ENCODE peak calls at places on chromosomes 11 and 22, in seven cellular contexts. One of them, this sample, is unnamed.

GRCh38 chr11:61652135-61652534 is 28.1 kb upstream of the DAGLA start:
- DNase-seq in amniotic epithelial cell: no peak
- DNase-seq in fibroblast of the conjunctiva: no peak
- DNase-seq in Panc1: no peak
- DNase-seq in GM03348: no peak
- DNase-seq in stimulated activated CD4-positive, alpha-beta T cell treated with anti-CD3 and anti-CD28 coated beads, TNF-alpha, amount 100 ng/mL, for 48 hours: no peak
- DNase-seq in HEK293T: no peak
- DNase-seq in this sample: no peak

GRCh38 chr11:61695917-61696316 is 15.7 kb downstream of the DAGLA start:
- DNase-seq in amniotic epithelial cell: peak
- DNase-seq in fibroblast of the conjunctiva: no peak
- DNase-seq in Panc1: no peak
- DNase-seq in GM03348: peak
- DNase-seq in stimulated activated CD4-positive, alpha-beta T cell treated with anti-CD3 and anti-CD28 coated beads, TNF-alpha, amount 100 ng/mL, for 48 hours: peak
- DNase-seq in HEK293T: no peak
- DNase-seq in this sample: no peak

GRCh38 chr11:59417023-59417422 is 9.2 kb downstream of the OR5A2 start:
- DNase-seq in HEK293T: no peak
- DNase-seq in stimulated activated CD4-positive, alpha-beta T cell treated with anti-CD3 and anti-CD28 coated beads, TNF-alpha, amount 100 ng/mL, for 48 hours: no peak
- DNase-seq in fibroblast of the conjunctiva: no peak
- DNase-seq in Panc1: no peak
- DNase-seq in GM03348: no peak
- DNase-seq in amniotic epithelial cell: no peak
- DNase-seq in this sample: peak

GRCh38 chr22:34841911-34842310 is 224.0 kb upstream of the ISX start:
- DNase-seq in stimulated activated CD4-positive, alpha-beta T cell treated with anti-CD3 and anti-CD28 coated beads, TNF-alpha, amount 100 ng/mL, for 48 hours: no peak
- DNase-seq in fibroblast of the conjunctiva: no peak
- DNase-seq in HEK293T: no peak
- DNase-seq in GM03348: no peak
- DNase-seq in amniotic epithelial cell: no peak
- DNase-seq in Panc1: no peak
- DNase-seq in this sample: no peak

GRCh38 chr22:44524806-44525205 is 26.8 kb upstream of the RTL6 start:
- DNase-seq in GM03348: no peak
- DNase-seq in fibroblast of the conjunctiva: no peak
- DNase-seq in stimulated activated CD4-positive, alpha-beta T cell treated with anti-CD3 and anti-CD28 coated beads, TNF-alpha, amount 100 ng/mL, for 48 hours: no peak
- DNase-seq in Panc1: no peak
- DNase-seq in HEK293T: no peak
- DNase-seq in amniotic epithelial cell: peak
- DNase-seq in this sample: no peak

GRCh38 chr11:73784080-73784634 is 3.5 kb upstream of the MRPL48 start:
- DNase-seq in fibroblast of the conjunctiva: no peak
- DNase-seq in stimulated activated CD4-positive, alpha-beta T cell treated with anti-CD3 and anti-CD28 coated beads, TNF-alpha, amount 100 ng/mL, for 48 hours: no peak
- DNase-seq in Panc1: peak
- DNase-seq in amniotic epithelial cell: no peak
- DNase-seq in GM03348: no peak
- DNase-seq in HEK293T: no peak
- DNase-seq in this sample: no peak

GRCh38 chr22:17774206-17774927 is at the start of gene BID:
- DNase-seq in stimulated activated CD4-positive, alpha-beta T cell treated with anti-CD3 and anti-CD28 coated beads, TNF-alpha, amount 100 ng/mL, for 48 hours: no peak
- DNase-seq in fibroblast of the conjunctiva: no peak
- DNase-seq in Panc1: no peak
- DNase-seq in amniotic epithelial cell: no peak
- DNase-seq in GM03348: peak
- DNase-seq in HEK293T: peak
- DNase-seq in this sample: peak

GRCh38 chr11:65307298-65308229 is 7.1 kb upstream of the CDC42EP2 start:
- DNase-seq in fibroblast of the conjunctiva: no peak
- DNase-seq in amniotic epithelial cell: no peak
- DNase-seq in stimulated activated CD4-positive, alpha-beta T cell treated with anti-CD3 and anti-CD28 coated beads, TNF-alpha, amount 100 ng/mL, for 48 hours: no peak
- DNase-seq in HEK293T: no peak
- DNase-seq in GM03348: no peak
- DNase-seq in Panc1: no peak
- DNase-seq in this sample: no peak

GRCh38 chr11:64222651-64223000 is 3.4 kb downstream of the TRPT1 start:
- DNase-seq in amniotic epithelial cell: no peak
- DNase-seq in HEK293T: no peak
- DNase-seq in stimulated activated CD4-positive, alpha-beta T cell treated with anti-CD3 and anti-CD28 coated beads, TNF-alpha, amount 100 ng/mL, for 48 hours: no peak
- DNase-seq in GM03348: no peak
- DNase-seq in Panc1: no peak
- DNase-seq in fibroblast of the conjunctiva: no peak
- DNase-seq in this sample: no peak

GRCh38 chr22:23038902-23039301 is 31.4 kb upstream of the GNAZ start:
- DNase-seq in GM03348: no peak
- DNase-seq in fibroblast of the conjunctiva: no peak
- DNase-seq in Panc1: no peak
- DNase-seq in stimulated activated CD4-positive, alpha-beta T cell treated with anti-CD3 and anti-CD28 coated beads, TNF-alpha, amount 100 ng/mL, for 48 hours: no peak
- DNase-seq in amniotic epithelial cell: no peak
- DNase-seq in HEK293T: no peak
- DNase-seq in this sample: no peak

GRCh38 chr22:47674600-47674999 is 912.1 kb downstream of the TBC1D22A start:
- DNase-seq in fibroblast of the conjunctiva: no peak
- DNase-seq in GM03348: no peak
- DNase-seq in HEK293T: no peak
- DNase-seq in Panc1: no peak
- DNase-seq in amniotic epithelial cell: no peak
- DNase-seq in stimulated activated CD4-positive, alpha-beta T cell treated with anti-CD3 and anti-CD28 coated beads, TNF-alpha, amount 100 ng/mL, for 48 hours: no peak
- DNase-seq in this sample: no peak

GRCh38 chr22:38273135-38273761 is 438 bp upstream of the TMEM184B start:
- DNase-seq in GM03348: peak
- DNase-seq in HEK293T: no peak
- DNase-seq in stimulated activated CD4-positive, alpha-beta T cell treated with anti-CD3 and anti-CD28 coated beads, TNF-alpha, amount 100 ng/mL, for 48 hours: no peak
- DNase-seq in Panc1: no peak
- DNase-seq in fibroblast of the conjunctiva: no peak
- DNase-seq in amniotic epithelial cell: no peak
- DNase-seq in this sample: no peak

GRCh38 chr22:19632671-19633148 is 81.6 kb upstream of the SEPTIN5 start:
- DNase-seq in stimulated activated CD4-positive, alpha-beta T cell treated with anti-CD3 and anti-CD28 coated beads, TNF-alpha, amount 100 ng/mL, for 48 hours: no peak
- DNase-seq in GM03348: no peak
- DNase-seq in fibroblast of the conjunctiva: no peak
- DNase-seq in Panc1: no peak
- DNase-seq in HEK293T: no peak
- DNase-seq in amniotic epithelial cell: no peak
- DNase-seq in this sample: no peak

GRCh38 chr22:37708580-37709444 is 12.0 kb downstream of the TRIOBP start:
- DNase-seq in HEK293T: no peak
- DNase-seq in fibroblast of the conjunctiva: no peak
- DNase-seq in amniotic epithelial cell: no peak
- DNase-seq in stimulated activated CD4-positive, alpha-beta T cell treated with anti-CD3 and anti-CD28 coated beads, TNF-alpha, amount 100 ng/mL, for 48 hours: no peak
- DNase-seq in GM03348: no peak
- DNase-seq in Panc1: no peak
- DNase-seq in this sample: no peak

GRCh38 chr22:22865311-22866072 is 22.1 kb upstream of the IGLL5 start:
- DNase-seq in stimulated activated CD4-positive, alpha-beta T cell treated with anti-CD3 and anti-CD28 coated beads, TNF-alpha, amount 100 ng/mL, for 48 hours: no peak
- DNase-seq in amniotic epithelial cell: no peak
- DNase-seq in HEK293T: no peak
- DNase-seq in Panc1: no peak
- DNase-seq in fibroblast of the conjunctiva: no peak
- DNase-seq in GM03348: no peak
- DNase-seq in this sample: no peak

GRCh38 chr22:31829505-31829904 is 75.7 kb downstream of the DEPDC5 start:
- DNase-seq in fibroblast of the conjunctiva: peak
- DNase-seq in GM03348: peak
- DNase-seq in stimulated activated CD4-positive, alpha-beta T cell treated with anti-CD3 and anti-CD28 coated beads, TNF-alpha, amount 100 ng/mL, for 48 hours: peak
- DNase-seq in amniotic epithelial cell: peak
- DNase-seq in Panc1: peak
- DNase-seq in HEK293T: no peak
- DNase-seq in this sample: no peak

GRCh38 chr22:28903719-28904118 is 20.3 kb downstream of the ZNRF3 start:
- DNase-seq in fibroblast of the conjunctiva: no peak
- DNase-seq in GM03348: no peak
- DNase-seq in HEK293T: no peak
- DNase-seq in stimulated activated CD4-positive, alpha-beta T cell treated with anti-CD3 and anti-CD28 coated beads, TNF-alpha, amount 100 ng/mL, for 48 hours: no peak
- DNase-seq in amniotic epithelial cell: peak
- DNase-seq in Panc1: no peak
- DNase-seq in this sample: no peak

GRCh38 chr22:49667236-49667635 is 160.4 kb downstream of the BRD1 start:
- DNase-seq in GM03348: no peak
- DNase-seq in amniotic epithelial cell: no peak
- DNase-seq in fibroblast of the conjunctiva: no peak
- DNase-seq in HEK293T: no peak
- DNase-seq in stimulated activated CD4-positive, alpha-beta T cell treated with anti-CD3 and anti-CD28 coated beads, TNF-alpha, amount 100 ng/mL, for 48 hours: no peak
- DNase-seq in Panc1: no peak
- DNase-seq in this sample: no peak

GRCh38 chr11:8252388-8252787 is 11.3 kb downstream of the LMO1 start:
- DNase-seq in Panc1: no peak
- DNase-seq in GM03348: no peak
- DNase-seq in stimulated activated CD4-positive, alpha-beta T cell treated with anti-CD3 and anti-CD28 coated beads, TNF-alpha, amount 100 ng/mL, for 48 hours: no peak
- DNase-seq in amniotic epithelial cell: no peak
- DNase-seq in fibroblast of the conjunctiva: no peak
- DNase-seq in HEK293T: no peak
- DNase-seq in this sample: no peak

GRCh38 chr11:10418259-10418949 is 36.7 kb upstream of the AMPD3 start:
- DNase-seq in fibroblast of the conjunctiva: no peak
- DNase-seq in stimulated activated CD4-positive, alpha-beta T cell treated with anti-CD3 and anti-CD28 coated beads, TNF-alpha, amount 100 ng/mL, for 48 hours: no peak
- DNase-seq in GM03348: peak
- DNase-seq in Panc1: no peak
- DNase-seq in HEK293T: no peak
- DNase-seq in amniotic epithelial cell: no peak
- DNase-seq in this sample: no peak

GRCh38 chr11:115652094-115652493 is 147.9 kb upstream of the CADM1 start:
- DNase-seq in HEK293T: no peak
- DNase-seq in amniotic epithelial cell: no peak
- DNase-seq in stimulated activated CD4-positive, alpha-beta T cell treated with anti-CD3 and anti-CD28 coated beads, TNF-alpha, amount 100 ng/mL, for 48 hours: no peak
- DNase-seq in GM03348: no peak
- DNase-seq in fibroblast of the conjunctiva: no peak
- DNase-seq in Panc1: no peak
- DNase-seq in this sample: no peak

GRCh38 chr11:121582296-121582695 is 129.5 kb upstream of the SORL1-AS1 start:
- DNase-seq in GM03348: no peak
- DNase-seq in Panc1: no peak
- DNase-seq in fibroblast of the conjunctiva: no peak
- DNase-seq in HEK293T: no peak
- DNase-seq in amniotic epithelial cell: no peak
- DNase-seq in stimulated activated CD4-positive, alpha-beta T cell treated with anti-CD3 and anti-CD28 coated beads, TNF-alpha, amount 100 ng/mL, for 48 hours: no peak
- DNase-seq in this sample: no peak

GRCh38 chr11:93537767-93538261 is 5.4 kb downstream of the SMCO4 start:
- DNase-seq in Panc1: no peak
- DNase-seq in HEK293T: no peak
- DNase-seq in GM03348: no peak
- DNase-seq in amniotic epithelial cell: peak
- DNase-seq in stimulated activated CD4-positive, alpha-beta T cell treated with anti-CD3 and anti-CD28 coated beads, TNF-alpha, amount 100 ng/mL, for 48 hours: no peak
- DNase-seq in fibroblast of the conjunctiva: no peak
- DNase-seq in this sample: no peak

This sample was measured in B cell.